ENCODE peak calls at places on chromosomes 16 and 17, in six cellular contexts. One of them, this sample, is unnamed.
A peak's percentile ranks its signal among the peaks of the same experiment; 100 is the strongest.

GRCh38 chr16:30623558-30624283 is 13.5 kb upstream of the ZNF689 start:
- DNase-seq in GM12865: no peak
- DNase-seq in thyroid gland: no peak
- DNase-seq in AG09309: no peak
- DNase-seq in A549: no peak
- DNase-seq in mucosa of descending colon: no peak
- DNase-seq in this sample: no peak

GRCh38 chr16:89261691-89262563 is 44.4 kb downstream of the ZNF778 start:
- DNase-seq in thyroid gland: no peak
- DNase-seq in mucosa of descending colon: no peak
- DNase-seq in A549: no peak
- DNase-seq in AG09309: no peak
- DNase-seq in GM12865: no peak
- DNase-seq in this sample: no peak

GRCh38 chr17:1590031-1590746 is 27.6 kb upstream of the PITPNA start:
- DNase-seq in A549: peak; percentile 90
- DNase-seq in AG09309: peak; percentile 45
- DNase-seq in thyroid gland: peak; percentile 25
- DNase-seq in GM12865: no peak
- DNase-seq in mucosa of descending colon: peak; percentile 63
- DNase-seq in this sample: no peak

GRCh38 chr16:59591480-59591879 is 857.4 kb upstream of the GOT2 start:
- DNase-seq in mucosa of descending colon: no peak
- DNase-seq in A549: no peak
- DNase-seq in thyroid gland: no peak
- DNase-seq in AG09309: no peak
- DNase-seq in GM12865: no peak
- DNase-seq in this sample: no peak

GRCh38 chr17:57909548-57909947 is 45.7 kb downstream of the CUEDC1 start:
- DNase-seq in mucosa of descending colon: no peak
- DNase-seq in A549: no peak
- DNase-seq in AG09309: no peak
- DNase-seq in thyroid gland: no peak
- DNase-seq in GM12865: no peak
- DNase-seq in this sample: no peak

GRCh38 chr17:16415031-16415924 is at the start of gene TRPV2:
- DNase-seq in GM12865: peak; percentile 86
- DNase-seq in mucosa of descending colon: peak; percentile 67
- DNase-seq in A549: peak; percentile 53
- DNase-seq in AG09309: no peak
- DNase-seq in thyroid gland: no peak
- DNase-seq in this sample: no peak

GRCh38 chr16:50862818-50863672 is 121.2 kb downstream of the CYLD start:
- DNase-seq in mucosa of descending colon: no peak
- DNase-seq in GM12865: no peak
- DNase-seq in AG09309: no peak
- DNase-seq in A549: no peak
- DNase-seq in thyroid gland: no peak
- DNase-seq in this sample: no peak

GRCh38 chr16:54284319-54284930 is 2.2 kb downstream of the IRX3 start:
- DNase-seq in AG09309: no peak
- DNase-seq in GM12865: no peak
- DNase-seq in thyroid gland: peak; percentile 53
- DNase-seq in mucosa of descending colon: peak; percentile 22
- DNase-seq in A549: no peak
- DNase-seq in this sample: no peak

GRCh38 chr16:75017670-75018525 is 19.1 kb downstream of the ZNRF1 start:
- DNase-seq in AG09309: no peak
- DNase-seq in A549: no peak
- DNase-seq in GM12865: no peak
- DNase-seq in thyroid gland: no peak
- DNase-seq in mucosa of descending colon: no peak
- DNase-seq in this sample: no peak

GRCh38 chr16:66443269-66443652 is 16.2 kb downstream of the BEAN1 start:
- DNase-seq in AG09309: no peak
- DNase-seq in mucosa of descending colon: no peak
- DNase-seq in thyroid gland: no peak
- DNase-seq in GM12865: no peak
- DNase-seq in A549: no peak
- DNase-seq in this sample: no peak

GRCh38 chr17:49756805-49757496 is 7.0 kb downstream of the FAM117A start:
- DNase-seq in A549: no peak
- DNase-seq in GM12865: no peak
- DNase-seq in AG09309: no peak
- DNase-seq in thyroid gland: no peak
- DNase-seq in mucosa of descending colon: no peak
- DNase-seq in this sample: no peak

DNA sequence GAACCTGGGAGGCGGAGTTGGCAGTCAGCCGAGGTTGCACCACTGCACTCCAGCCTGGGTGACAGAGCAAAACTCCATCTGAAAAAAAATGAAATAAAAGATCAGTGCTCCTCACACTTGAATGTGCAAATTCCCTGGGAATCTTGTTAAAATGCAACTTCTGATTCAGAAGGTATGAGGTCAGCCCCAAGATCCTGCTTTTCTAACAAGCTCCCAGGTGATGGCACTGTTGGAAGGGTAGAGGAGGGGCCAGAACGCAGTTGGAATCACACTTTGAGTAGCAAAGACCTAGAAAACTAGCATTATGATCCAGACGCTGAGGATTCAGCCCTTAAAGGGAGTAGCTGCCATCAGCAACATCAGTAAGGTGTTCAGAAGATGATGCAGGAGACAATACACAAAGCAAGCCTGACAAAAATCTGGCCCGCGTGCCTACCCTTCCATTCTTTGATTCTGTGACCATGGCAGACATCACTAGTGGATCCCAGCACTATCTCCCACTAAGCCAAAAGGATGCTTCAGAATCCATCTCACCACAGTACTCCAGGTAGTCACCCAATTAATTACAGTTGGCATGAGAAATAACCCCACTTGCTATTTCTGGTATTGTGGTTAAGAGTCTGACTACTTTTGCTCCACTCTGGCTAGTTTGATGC is 33.1 kb upstream of the MEIOC start:
- DNase-seq in A549: peak; percentile 49
- DNase-seq in mucosa of descending colon: no peak
- DNase-seq in GM12865: no peak
- DNase-seq in thyroid gland: no peak
- DNase-seq in AG09309: peak; percentile 21
- DNase-seq in this sample: no peak
- TF ChIP-seq CTCF in A549: peak; percentile 30
- TF ChIP-seq CTCF in mucosa of descending colon: no peak
- TF ChIP-seq CTCF in GM12865: no peak
- TF ChIP-seq CTCF in thyroid gland: no peak
- TF ChIP-seq CTCF in AG09309: no peak
- TF ChIP-seq CTCF in this sample: no peak

GRCh38 chr17:7967751-7968150 is 34.7 kb upstream of the GUCY2D start:
- DNase-seq in GM12865: no peak
- DNase-seq in AG09309: no peak
- DNase-seq in thyroid gland: no peak
- DNase-seq in A549: no peak
- DNase-seq in mucosa of descending colon: no peak
- DNase-seq in this sample: no peak

GRCh38 chr17:7971651-7972050 is 30.8 kb upstream of the GUCY2D start:
- DNase-seq in thyroid gland: no peak
- DNase-seq in AG09309: no peak
- DNase-seq in mucosa of descending colon: no peak
- DNase-seq in A549: no peak
- DNase-seq in GM12865: no peak
- DNase-seq in this sample: no peak

GRCh38 chr17:7974638-7975131 is 27.7 kb upstream of the GUCY2D start:
- DNase-seq in A549: no peak
- DNase-seq in AG09309: no peak
- DNase-seq in GM12865: no peak
- DNase-seq in thyroid gland: no peak
- DNase-seq in mucosa of descending colon: no peak
- DNase-seq in this sample: no peak

GRCh38 chr17:7969434-7969833 is 33.0 kb upstream of the GUCY2D start:
- DNase-seq in A549: no peak
- DNase-seq in thyroid gland: no peak
- DNase-seq in AG09309: peak; percentile 28
- DNase-seq in GM12865: no peak
- DNase-seq in mucosa of descending colon: no peak
- DNase-seq in this sample: no peak

GRCh38 chr17:7972131-7972785 is 30.2 kb upstream of the GUCY2D start:
- DNase-seq in thyroid gland: no peak
- DNase-seq in mucosa of descending colon: no peak
- DNase-seq in AG09309: no peak
- DNase-seq in A549: no peak
- DNase-seq in GM12865: no peak
- DNase-seq in this sample: no peak
- TF ChIP-seq CTCF in thyroid gland: no peak
- TF ChIP-seq CTCF in mucosa of descending colon: no peak
- TF ChIP-seq CTCF in AG09309: peak; percentile 28
- TF ChIP-seq CTCF in A549: peak; percentile 28
- TF ChIP-seq CTCF in GM12865: no peak
- TF ChIP-seq CTCF in this sample: peak; percentile 48

GRCh38 chr16:10081201-10081940 is 100.9 kb downstream of the GRIN2A start:
- DNase-seq in mucosa of descending colon: no peak
- DNase-seq in GM12865: no peak
- DNase-seq in AG09309: no peak
- DNase-seq in thyroid gland: no peak
- DNase-seq in A549: no peak
- DNase-seq in this sample: no peak

GRCh38 chr16:10080031-10080772 is 102.0 kb downstream of the GRIN2A start:
- DNase-seq in A549: no peak
- DNase-seq in mucosa of descending colon: peak; percentile 7
- DNase-seq in thyroid gland: no peak
- DNase-seq in GM12865: no peak
- DNase-seq in AG09309: peak; percentile 20
- DNase-seq in this sample: no peak

GRCh38 chr16:10076037-10076436 is 106.2 kb downstream of the GRIN2A start:
- DNase-seq in mucosa of descending colon: no peak
- DNase-seq in A549: no peak
- DNase-seq in AG09309: no peak
- DNase-seq in thyroid gland: no peak
- DNase-seq in GM12865: no peak
- DNase-seq in this sample: no peak

GRCh38 chr16:10077861-10078260 is 104.4 kb downstream of the GRIN2A start:
- DNase-seq in A549: no peak
- DNase-seq in mucosa of descending colon: no peak
- DNase-seq in AG09309: no peak
- DNase-seq in thyroid gland: no peak
- DNase-seq in GM12865: no peak
- DNase-seq in this sample: no peak

DNA sequence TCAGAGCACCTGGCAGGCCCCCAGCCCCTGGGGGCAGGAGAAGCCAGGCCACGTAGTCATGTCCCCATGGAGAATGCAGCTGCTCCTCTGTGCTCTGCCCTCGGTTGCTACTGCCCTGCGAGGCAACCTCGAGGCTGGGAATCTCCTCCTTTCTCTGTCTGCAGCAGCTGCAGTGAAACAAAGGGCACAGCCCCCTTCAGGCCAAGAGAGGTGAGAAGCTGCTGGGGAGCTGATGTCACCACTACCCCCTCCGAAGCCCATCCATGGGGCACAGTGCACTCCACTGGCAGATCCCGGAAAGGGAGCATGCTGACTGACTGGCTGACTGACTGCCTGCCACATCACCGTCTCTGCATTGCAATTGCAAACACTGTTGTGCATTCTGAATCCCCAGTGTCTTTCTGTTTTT is 103.7 kb downstream of the GRIN2A start:
- DNase-seq in GM12865: no peak
- DNase-seq in AG09309: no peak
- DNase-seq in A549: no peak
- DNase-seq in mucosa of descending colon: no peak
- DNase-seq in thyroid gland: no peak
- DNase-seq in this sample: peak; percentile 2
- TF ChIP-seq CTCF in GM12865: no peak
- TF ChIP-seq CTCF in AG09309: no peak
- TF ChIP-seq CTCF in A549: no peak
- TF ChIP-seq CTCF in mucosa of descending colon: no peak
- TF ChIP-seq CTCF in thyroid gland: no peak
- TF ChIP-seq CTCF in this sample: no peak

GRCh38 chr16:82023206-82023605 is 11.8 kb upstream of the HSD17B2 start:
- DNase-seq in A549: no peak
- DNase-seq in GM12865: no peak
- DNase-seq in mucosa of descending colon: no peak
- DNase-seq in thyroid gland: no peak
- DNase-seq in AG09309: no peak
- DNase-seq in this sample: no peak

GRCh38 chr16:82031116-82032084 is 3.7 kb upstream of the HSD17B2 start:
- DNase-seq in mucosa of descending colon: peak; percentile 63
- DNase-seq in thyroid gland: no peak
- DNase-seq in AG09309: peak; percentile 60
- DNase-seq in A549: peak; percentile 64
- DNase-seq in GM12865: peak; percentile 17
- DNase-seq in this sample: no peak

GRCh38 chr16:82024274-82024673 is 10.8 kb upstream of the HSD17B2 start:
- DNase-seq in mucosa of descending colon: no peak
- DNase-seq in GM12865: no peak
- DNase-seq in A549: no peak
- DNase-seq in AG09309: no peak
- DNase-seq in thyroid gland: no peak
- DNase-seq in this sample: no peak

GRCh38 chr16:82024883-82025282 is 10.2 kb upstream of the HSD17B2 start:
- DNase-seq in AG09309: no peak
- DNase-seq in A549: no peak
- DNase-seq in GM12865: no peak
- DNase-seq in thyroid gland: no peak
- DNase-seq in mucosa of descending colon: no peak
- DNase-seq in this sample: no peak

GRCh38 chr16:82027629-82028035 is 7.4 kb upstream of the HSD17B2 start:
- DNase-seq in A549: no peak
- DNase-seq in AG09309: no peak
- DNase-seq in mucosa of descending colon: no peak
- DNase-seq in GM12865: no peak
- DNase-seq in thyroid gland: no peak
- DNase-seq in this sample: no peak
- TF ChIP-seq CTCF in A549: no peak
- TF ChIP-seq CTCF in AG09309: no peak
- TF ChIP-seq CTCF in mucosa of descending colon: no peak
- TF ChIP-seq CTCF in GM12865: no peak
- TF ChIP-seq CTCF in thyroid gland: no peak
- TF ChIP-seq CTCF in this sample: no peak

DNA sequence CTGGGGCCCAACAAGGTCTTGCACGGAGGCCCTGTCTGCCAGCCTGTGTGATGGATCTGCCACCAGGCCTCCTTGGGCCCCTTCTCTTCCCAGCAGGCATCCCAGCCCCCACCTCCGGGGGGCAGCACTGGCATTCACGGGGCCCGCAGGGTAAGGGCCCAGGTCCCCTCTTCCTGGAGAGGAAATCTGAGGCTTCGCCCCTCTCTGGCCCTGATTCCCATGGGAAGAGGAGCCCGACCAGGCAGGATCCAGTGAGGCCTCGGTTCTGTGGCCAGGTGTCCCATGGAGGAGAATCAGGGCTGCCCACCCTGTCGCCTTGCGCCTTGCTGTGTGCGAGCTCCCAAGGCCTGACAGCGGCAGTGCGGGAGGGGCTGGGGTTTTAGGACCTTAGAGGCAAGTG is 48.4 kb downstream of the PDPK1 start:
- DNase-seq in mucosa of descending colon: no peak
- DNase-seq in A549: no peak
- DNase-seq in thyroid gland: no peak
- DNase-seq in AG09309: no peak
- DNase-seq in GM12865: no peak
- DNase-seq in this sample: no peak
- TF ChIP-seq CTCF in mucosa of descending colon: no peak
- TF ChIP-seq CTCF in A549: no peak
- TF ChIP-seq CTCF in thyroid gland: no peak
- TF ChIP-seq CTCF in AG09309: no peak
- TF ChIP-seq CTCF in GM12865: peak; percentile 12
- TF ChIP-seq CTCF in this sample: peak; percentile 34